ENCODE peak calls at places on chromosomes 1 and 21, in eight cellular contexts. W is Kasumi-1; V is ELR; Q is fibroblast of the conjunctiva; Y is iPS DF 19.7; J is activated CD4-positive, alpha-beta T cell treated with anti-CD3 and anti-CD28 coated beads for 24 hours; X is neural crest cell; R is M059J. N is an unnamed sample.

GRCh38 chr1:65795311-65795710 is 2.6 kb downstream of the PDE4B start:
- DNase-seq in R (no peak), J (no peak), Y (no peak), Q (no peak), W (no peak), V (no peak), X (no peak), N (no peak)

GRCh38 chr1:62962794-62963776 is 179.2 kb downstream of the ATG4C start:
- DNase-seq in Q (peak; percentile 23), R (peak; percentile 22), V (peak; percentile 51), X (peak; percentile 64), J (no peak), W (no peak), Y (peak; percentile 71), N (no peak)

GRCh38 chr1:245583575-245584330 is 429.0 kb downstream of the KIF26B start:
- DNase-seq in J (no peak), R (no peak), X (no peak), Q (no peak), V (no peak), W (no peak), Y (no peak), N (no peak)

GRCh38 chr1:241593186-241593585 is 47.0 kb downstream of the CHML start:
- DNase-seq in Y (no peak), X (no peak), R (peak; percentile 55), J (no peak), V (peak; percentile 66), W (no peak), Q (no peak), N (no peak)

GRCh38 chr1:101283443-101283842 is 46.6 kb downstream of the S1PR1 start:
- DNase-seq in Y (no peak), R (no peak), J (no peak), X (no peak), W (no peak), V (no peak), Q (no peak), N (no peak)

GRCh38 chr1:93567255-93567918 is 114.2 kb downstream of the BCAR3 start:
- DNase-seq in J (no peak), W (no peak), V (peak; percentile 86), X (no peak), Y (no peak), Q (no peak), R (peak; percentile 73), N (no peak)

GRCh38 chr1:35886606-35887431 is 3.8 kb downstream of the AGO1 start:
- DNase-seq in J (no peak), V (no peak), X (no peak), R (no peak), Q (no peak), W (peak; percentile 15), Y (no peak), N (no peak)

GRCh38 chr1:245810789-245811337 is 656.1 kb downstream of the KIF26B start:
- DNase-seq in X (no peak), V (no peak), J (no peak), W (no peak), Q (no peak), Y (no peak), R (no peak), N (peak; percentile 44)

GRCh38 chr1:239067058-239067457 is 319.3 kb upstream of the CHRM3 start:
- DNase-seq in Y (no peak), W (no peak), R (no peak), Q (no peak), V (no peak), X (no peak), J (no peak), N (no peak)

GRCh38 chr1:21759818-21760217 is 23.1 kb downstream of the USP48 start:
- DNase-seq in Q (no peak), X (no peak), J (no peak), R (no peak), V (no peak), Y (no peak), W (no peak), N (no peak)

GRCh38 chr1:245378352-245379144 is 223.8 kb downstream of the KIF26B start:
- DNase-seq in W (no peak), V (no peak), R (peak; percentile 64), Q (no peak), Y (no peak), X (no peak), J (no peak), N (no peak)

GRCh38 chr1:7534061-7534825 is 236.9 kb upstream of the VAMP3 start:
- DNase-seq in Y (no peak), R (peak; percentile 92), W (no peak), X (no peak), J (no peak), V (no peak), Q (no peak), N (no peak)

GRCh38 chr1:154955039-154955717 is 721 bp downstream of the PBXIP1 start:
- DNase-seq in Q (no peak), Y (no peak), V (peak; percentile 58), X (no peak), J (no peak), W (peak; percentile 29), R (peak; percentile 85), N (peak; percentile 24)

GRCh38 chr1:25433389-25434186 is 2.9 kb downstream of the MACO1 start:
- DNase-seq in R (peak; percentile 60), X (no peak), W (no peak), J (no peak), V (no peak), Q (no peak), Y (no peak), N (no peak)

GRCh38 chr21:25573409-25574206 is 33.7 kb downstream of the MRPL39 start:
- DNase-seq in X (no peak), Y (no peak), V (peak; percentile 99), R (peak; percentile 99), Q (peak; percentile 61), J (no peak), W (peak; percentile 46), N (no peak)

GRCh38 chr21:32237021-32237420 is 41.8 kb downstream of the MIS18A start:
- DNase-seq in R (no peak), V (no peak), W (no peak), Q (no peak), J (no peak), Y (no peak), X (no peak), N (no peak)

GRCh38 chr1:173914366-173914871 is 2.7 kb downstream of the SERPINC1 start:
- DNase-seq in V (peak; percentile 64), Y (no peak), X (peak; percentile 8), Q (no peak), J (no peak), W (peak; percentile 52), R (peak; percentile 32), N (no peak)

GRCh38 chr1:42927920-42928505 is 30.7 kb downstream of the SLC2A1 start:
- DNase-seq in W (no peak), X (no peak), Q (no peak), V (no peak), Y (no peak), J (no peak), R (peak; percentile 77), N (no peak)

GRCh38 chr1:228500143-228500736 is 13.1 kb downstream of the RNF187 start:
- DNase-seq in W (peak; percentile 16), J (no peak), R (no peak), Q (no peak), V (no peak), Y (no peak), X (no peak), N (no peak)

GRCh38 chr21:40516336-40516735 is 330.6 kb downstream of the DSCAM start:
- DNase-seq in Y (no peak), Q (no peak), R (no peak), W (peak; percentile 80), X (no peak), J (no peak), V (no peak), N (no peak)

GRCh38 chr21:9737871-9738520 is 783.4 kb upstream of the TPTE start:
- DNase-seq in V (no peak), X (no peak), Q (no peak), W (no peak), R (no peak), Y (no peak), J (no peak), N (no peak)

GRCh38 chr1:6587261-6588005 is 7.6 kb downstream of the ZBTB48 start:
- DNase-seq in Q (no peak), Y (no peak), J (no peak), V (peak; percentile 17), X (no peak), W (no peak), R (no peak), N (no peak)

GRCh38 chr1:225769687-225770086 is 7.9 kb upstream of the SRP9 start:
- DNase-seq in J (no peak), Q (no peak), W (no peak), V (no peak), R (no peak), X (no peak), Y (no peak), N (no peak)

GRCh38 chr1:205310981-205311704 is 10.4 kb downstream of the NUAK2 start:
- DNase-seq in Y (no peak), V (no peak), Q (no peak), W (no peak), R (no peak), J (no peak), X (no peak), N (no peak)

GRCh38 chr1:182890927-182891610 is 51.9 kb downstream of the DHX9 start:
- DNase-seq in R (no peak), X (no peak), J (no peak), V (no peak), W (no peak), Q (no peak), Y (no peak), N (peak; percentile 86)

GRCh38 chr1:58162952-58163550 is 383.5 kb downstream of the OMA1 start:
- DNase-seq in Q (peak; percentile 35), J (no peak), X (peak; percentile 66), W (peak; percentile 27), Y (peak; percentile 38), R (peak; percentile 75), V (peak; percentile 46), N (peak; percentile 45)

GRCh38 chr21:45248893-45249381 is 38.8 kb downstream of the POFUT2 start:
- DNase-seq in R (peak; percentile 75), Y (no peak), X (no peak), W (no peak), Q (peak; percentile 18), V (peak; percentile 16), J (no peak), N (peak; percentile 36)

GRCh38 chr1:145983206-145983675 is 13.1 kb downstream of the TXNIP start:
- DNase-seq in W (no peak), R (no peak), Y (no peak), J (no peak), V (no peak), X (no peak), Q (no peak), N (no peak)

GRCh38 chr1:244761279-244761678 is 74.2 kb upstream of the COX20 start:
- DNase-seq in V (no peak), Q (no peak), Y (no peak), W (no peak), J (no peak), R (peak; percentile 36), X (no peak), N (peak; percentile 64)